ENCODE peak calls at places on chromosomes 11 and 22, in nine cellular contexts. N, O, C, Q, K, F, D, B and L are unnamed samples.

GRCh38 chr22:30829901-30830550 is 135.4 kb downstream of the OSBP2 start:
- DNase-seq in N (no peak), O (no peak), C (peak; percentile 19), Q (peak; percentile 67), K (no peak), F (no peak), D (peak; percentile 85), B (no peak), L (no peak)

GRCh38 chr22:24726848-24727217 is 47.7 kb downstream of the PIWIL3 start:
- DNase-seq in N (no peak), O (no peak), C (no peak), Q (no peak), K (no peak), F (no peak), D (no peak), B (no peak), L (no peak)

GRCh38 chr22:19064354-19065054 is 57.7 kb downstream of the DGCR2 start:
- DNase-seq in N (no peak), O (no peak), C (no peak), Q (peak; percentile 70), K (no peak), F (peak; percentile 59), D (no peak), B (no peak), L (no peak)

GRCh38 chr11:92826136-92826535 is 143.3 kb upstream of the MTNR1B start:
- DNase-seq in N (no peak), O (no peak), C (no peak), Q (no peak), K (no peak), F (no peak), D (no peak), B (no peak), L (no peak)

GRCh38 chr11:79119491-79120284 is 321.1 kb downstream of the TENM4 start:
- DNase-seq in N (no peak), O (peak; percentile 95), C (no peak), Q (no peak), K (no peak), F (no peak), D (no peak), B (no peak), L (no peak)

GRCh38 chr11:15291885-15292284 is 177.2 kb downstream of the INSC start:
- DNase-seq in N (no peak), O (no peak), C (no peak), Q (no peak), K (no peak), F (no peak), D (no peak), B (no peak), L (no peak)

GRCh38 chr11:106281455-106282173 is 204.2 kb downstream of the AASDHPPT start:
- DNase-seq in N (no peak), O (no peak), C (no peak), Q (no peak), K (no peak), F (no peak), D (peak; percentile 1), B (no peak), L (no peak)

GRCh38 chr11:34223021-34223813 is 117.8 kb downstream of the NAT10 start:
- DNase-seq in N (peak; percentile 84), O (no peak), C (no peak), Q (no peak), K (peak; percentile 44), F (no peak), D (no peak), B (peak; percentile 35), L (no peak)

GRCh38 chr22:45934659-45935341 is 42.2 kb downstream of the WNT7B start:
- DNase-seq in N (no peak), O (no peak), C (peak; percentile 37), Q (no peak), K (no peak), F (no peak), D (peak; percentile 85), B (peak; percentile 46), L (no peak)

GRCh38 chr11:63998558-63999348 is 12.5 kb downstream of the OTUB1 start:
- DNase-seq in N (no peak), O (peak; percentile 56), C (peak; percentile 65), Q (no peak), K (no peak), F (peak; percentile 85), D (no peak), B (no peak), L (peak; percentile 89)

GRCh38 chr11:72583616-72584292 is 90.5 kb downstream of the PDE2A start:
- DNase-seq in N (peak; percentile 37), O (no peak), C (no peak), Q (no peak), K (no peak), F (no peak), D (no peak), B (no peak), L (no peak)

GRCh38 chr22:19824197-19825015 is 30.3 kb downstream of the GNB1L start:
- DNase-seq in N (no peak), O (no peak), C (peak; percentile 11), Q (peak; percentile 75), K (no peak), F (no peak), D (no peak), B (no peak), L (peak; percentile 37)

GRCh38 chr11:65565624-65566453 is 4.4 kb upstream of the ZNRD2 start:
- DNase-seq in N (no peak), O (no peak), C (no peak), Q (no peak), K (no peak), F (peak; percentile 72), D (no peak), B (no peak), L (no peak)

GRCh38 chr22:30221121-30221992 is 25.2 kb downstream of the LIF start:
- DNase-seq in N (no peak), O (no peak), C (no peak), Q (no peak), K (no peak), F (peak; percentile 90), D (no peak), B (no peak), L (no peak)

GRCh38 chr22:25113316-25113721 is 86.3 kb upstream of the CRYBB3 start:
- DNase-seq in N (peak; percentile 76), O (peak; percentile 10), C (peak; percentile 41), Q (no peak), K (no peak), F (no peak), D (no peak), B (no peak), L (no peak)

GRCh38 chr22:35921777-35922176 is 106.8 kb downstream of the RBFOX2 start:
- DNase-seq in N (peak; percentile 58), O (peak; percentile 71), C (peak; percentile 53), Q (no peak), K (peak; percentile 33), F (no peak), D (peak; percentile 31), B (no peak), L (peak; percentile 88)

GRCh38 chr11:133825156-133825555 is 20.2 kb downstream of the SPATA19 start:
- DNase-seq in N (no peak), O (no peak), C (no peak), Q (no peak), K (no peak), F (no peak), D (no peak), B (no peak), L (no peak)

GRCh38 chr11:130550984-130551383 is 102.5 kb downstream of the ADAMTS15 start:
- DNase-seq in N (no peak), O (no peak), C (no peak), Q (no peak), K (no peak), F (no peak), D (no peak), B (no peak), L (no peak)

GRCh38 chr22:47444746-47445065 is 682.3 kb downstream of the TBC1D22A start:
- DNase-seq in N (no peak), O (no peak), C (no peak), Q (no peak), K (no peak), F (no peak), D (no peak), B (no peak), L (no peak)

GRCh38 chr22:47443836-47444745 is 681.6 kb downstream of the TBC1D22A start:
- DNase-seq in N (no peak), O (no peak), C (no peak), Q (no peak), K (no peak), F (no peak), D (no peak), B (no peak), L (no peak)

GRCh38 chr22:47446331-47446730 is 683.9 kb downstream of the TBC1D22A start:
- DNase-seq in N (no peak), O (no peak), C (no peak), Q (no peak), K (no peak), F (no peak), D (no peak), B (peak; percentile 31), L (no peak)

GRCh38 chr22:47445716-47446290 is 683.4 kb downstream of the TBC1D22A start:
- DNase-seq in N (no peak), O (no peak), C (no peak), Q (peak; percentile 28), K (no peak), F (no peak), D (no peak), B (peak; percentile 33), L (no peak)

GRCh38 chr22:47445212-47445611 is 682.8 kb downstream of the TBC1D22A start:
- DNase-seq in N (no peak), O (no peak), C (no peak), Q (peak; percentile 43), K (no peak), F (no peak), D (no peak), B (no peak), L (no peak)
- H3K9me3 ChIP-seq in N (no peaks in the 10 kb centered on the region), O (peaks cover 13% of the 10 kb centered on the region), C (peaks cover 30% of the 10 kb centered on the region), Q (no peaks in the 10 kb centered on the region), K (no peaks in the 10 kb centered on the region), F (peaks cover 18% of the 10 kb centered on the region), D (no peaks in the 10 kb centered on the region), B (no peaks in the 10 kb centered on the region), L (peaks cover 64% of the 10 kb centered on the region)

GRCh38 chr22:36940676-36941075 is 27.2 kb downstream of the CSF2RB start:
- DNase-seq in N (no peak), O (no peak), C (no peak), Q (peak; percentile 16), K (no peak), F (no peak), D (no peak), B (no peak), L (peak; percentile 41)
- TF ChIP-seq CTCF in N (no peak), O (no peak), C (no peak), Q (no peak), K (no peak), F (no peak), D (no peak), B (no peak), L (no peak)

GRCh38 chr11:1899686-1900085 is 8.0 kb upstream of the PRR33 start:
- DNase-seq in N (no peak), O (no peak), C (no peak), Q (no peak), K (no peak), F (no peak), D (no peak), B (no peak), L (no peak)
- H3K4me3 ChIP-seq in N (no peak overlapping the region), O (no peak overlapping the region), C (no peak overlapping the region), Q (no peak overlapping the region), K (no peak overlapping the region), F (no peak overlapping the region), D (no peak overlapping the region), B (no peak overlapping the region), L (no peak overlapping the region)

GRCh38 chr11:50073113-50074105 is 40.7 kb downstream of the OR4C45 start:
- DNase-seq in N (no peak), O (no peak), C (no peak), Q (no peak), K (no peak), F (no peak), D (no peak), B (no peak), L (no peak)
- H3K9me3 ChIP-seq in N (no peaks in the 10 kb centered on the region), O (no peaks in the 10 kb centered on the region), C (peaks cover 73% of the 10 kb centered on the region), Q (peaks cover 18% of the 10 kb centered on the region), K (no peaks in the 10 kb centered on the region), F (no peaks in the 10 kb centered on the region), D (no peaks in the 10 kb centered on the region), B (peaks cover 6% of the 10 kb centered on the region), L (peaks cover 47% of the 10 kb centered on the region)